ENCODE peak calls at places on chromosomes 4 and X, in six cellular contexts. U, O, C, A, D and I are unnamed samples.

GRCh38 chr4:1012031-1012739 is 759 bp downstream of the FGFRL1 start:
- DNase-seq in U (no peak), O (no peak), C (peak), A (peak), D (no peak), I (peak)

GRCh38 chr4:57405359-57405758 is 295.2 kb upstream of the IGFBP7 start:
- DNase-seq in U (no peak), O (no peak), C (no peak), A (no peak), D (no peak), I (no peak)

GRCh38 chr4:155541716-155542115 is 124.9 kb upstream of the GUCY1A1 start:
- DNase-seq in U (no peak), O (no peak), C (peak), A (no peak), D (no peak), I (no peak)

GRCh38 chr4:72312032-72312650 is 256.9 kb downstream of the ADAMTS3 start:
- DNase-seq in U (peak), O (peak), C (peak), A (no peak), D (no peak), I (no peak)

GRCh38 chr4:173135241-173135847 is 33.3 kb upstream of the GALNT7 start:
- DNase-seq in U (no peak), O (no peak), C (peak), A (no peak), D (no peak), I (no peak)

GRCh38 chrX:1419545-1420355 is 27.8 kb upstream of the SLC25A6 start:
- DNase-seq in U (no peak), O (no peak), C (no peak), A (no peak), D (no peak), I (no peak)

GRCh38 chr4:159937595-159937994 is 834.7 kb downstream of the RAPGEF2 start:
- DNase-seq in U (no peak), O (no peak), C (no peak), A (no peak), D (no peak), I (no peak)

GRCh38 chrX:64894454-64895038 is 81.7 kb downstream of the ZC4H2 start:
- DNase-seq in U (no peak), O (no peak), C (peak), A (peak), D (no peak), I (peak)

GRCh38 chr4:4480685-4481393 is 61.0 kb downstream of the STX18 start:
- DNase-seq in U (no peak), O (no peak), C (peak), A (no peak), D (no peak), I (no peak)

GRCh38 chr4:111717916-111718315 is 427.3 kb upstream of the FAM241A start:
- DNase-seq in U (no peak), O (no peak), C (peak), A (no peak), D (no peak), I (no peak)

GRCh38 chr4:20255251-20255586 is 3.5 kb downstream of the SLIT2 start:
- DNase-seq in U (no peak), O (no peak), C (no peak), A (no peak), D (no peak), I (no peak)

GRCh38 chr4:96154676-96155075 is 314.8 kb downstream of the PDHA2 start:
- DNase-seq in U (no peak), O (no peak), C (no peak), A (no peak), D (no peak), I (no peak)

GRCh38 chrX:132958086-132958703 is at the start of gene HS6ST2:
- DNase-seq in U (no peak), O (no peak), C (no peak), A (peak), D (no peak), I (peak)

GRCh38 chr4:68874507-68874906 is 58.7 kb downstream of the UGT2B10 start:
- DNase-seq in U (no peak), O (no peak), C (no peak), A (no peak), D (no peak), I (no peak)

GRCh38 chrX:3206314-3206713 is 140.1 kb downstream of the MXRA5 start:
- DNase-seq in U (no peak), O (no peak), C (no peak), A (no peak), D (no peak), I (no peak)

GRCh38 chrX:12149670-12150407 is 11.6 kb downstream of the FRMPD4 start:
- DNase-seq in U (no peak), O (no peak), C (no peak), A (no peak), D (no peak), I (no peak)

GRCh38 chr4:147799986-147800555 is 68.2 kb downstream of the ARHGAP10 start:
- DNase-seq in U (no peak), O (no peak), C (peak), A (peak), D (peak), I (no peak)

GRCh38 chr4:119132306-119132705 is 3.3 kb upstream of the MYOZ2 start:
- DNase-seq in U (no peak), O (no peak), C (no peak), A (no peak), D (no peak), I (no peak)

GRCh38 chrX:78375894-78376293 is 48.5 kb upstream of the CYSLTR1 start:
- DNase-seq in U (no peak), O (no peak), C (no peak), A (no peak), D (no peak), I (no peak)

GRCh38 chr4:17773125-17773698 is 8.2 kb downstream of the FAM184B start:
- DNase-seq in U (no peak), O (no peak), C (no peak), A (no peak), D (no peak), I (no peak)

GRCh38 chrX:40383969-40384368 is 196.8 kb upstream of the ATP6AP2 start:
- DNase-seq in U (no peak), O (no peak), C (no peak), A (no peak), D (no peak), I (no peak)

GRCh38 chr4:78417603-78418002 is 134.0 kb upstream of the ANXA3 start:
- DNase-seq in U (no peak), O (no peak), C (no peak), A (no peak), D (no peak), I (no peak)

GRCh38 chr4:87806520-87806919 is 7.2 kb downstream of the IBSP start:
- DNase-seq in U (no peak), O (peak), C (peak), A (no peak), D (no peak), I (no peak)

GRCh38 chr4:53592686-53593641 is 1.7 kb upstream of the LNX1 start:
- DNase-seq in U (peak), O (no peak), C (no peak), A (no peak), D (no peak), I (no peak)

GRCh38 chr4:15489551-15489950 is 19.9 kb downstream of the CC2D2A start:
- DNase-seq in U (no peak), O (no peak), C (peak), A (no peak), D (no peak), I (no peak)

GRCh38 chrX:153319295-153319694 is 2.3 kb downstream of the PNMA6F start:
- DNase-seq in U (no peak), O (no peak), C (no peak), A (no peak), D (no peak), I (no peak)

GRCh38 chr4:185839204-185839712 is 27.3 kb upstream of the SORBS2 start:
- DNase-seq in U (peak), O (peak), C (peak), A (no peak), D (no peak), I (no peak)

GRCh38 chrX:47498411-47498810 is 15.4 kb upstream of the ZNF41 start:
- DNase-seq in U (no peak), O (no peak), C (no peak), A (no peak), D (no peak), I (no peak)